ENCODE peak calls at places on chromosome 5, in six cellular contexts. P is IMR-90, D is mesendoderm, F is trophoblast cell, S is H1, T is mesenchymal stem cell. H is an unnamed sample.

GRCh38 chr5:17075196-17075595 is 139.1 kb upstream of the MYO10 start:
- DNase-seq in P (no peak), D (no peak), F (no peak), S (no peak), T (no peak), H (no peak)

GRCh38 chr5:72541501-72542235 is 34.5 kb upstream of the ZNF366 start:
- DNase-seq in P (no peak), D (peak), F (no peak), S (no peak), T (no peak), H (no peak)

GRCh38 chr5:173808079-173808808 is 79.9 kb upstream of the CPEB4 start:
- DNase-seq in P (no peak), D (no peak), F (no peak), S (no peak), T (no peak), H (no peak)

GRCh38 chr5:55897905-55898304 is 46.7 kb downstream of the IL31RA start:
- DNase-seq in P (peak), D (no peak), F (peak), S (no peak), T (no peak), H (no peak)

GRCh38 chr5:131528682-131529081 is 106.3 kb downstream of the RAPGEF6 start:
- DNase-seq in P (no peak), D (peak), F (no peak), S (no peak), T (no peak), H (no peak)

GRCh38 chr5:158635565-158635964 is 464.2 kb downstream of the EBF1 start:
- DNase-seq in P (no peak), D (no peak), F (no peak), S (no peak), T (no peak), H (no peak)

GRCh38 chr5:180282281-180282680 is 9.6 kb downstream of the MAPK9 start:
- DNase-seq in P (no peak), D (no peak), F (no peak), S (no peak), T (no peak), H (no peak)

GRCh38 chr5:53891159-53891558 is 330.7 kb downstream of the NDUFS4 start:
- DNase-seq in P (no peak), D (no peak), F (no peak), S (no peak), T (no peak), H (no peak)

GRCh38 chr5:57940879-57941278 is 458.3 kb upstream of the ACTBL2 start:
- DNase-seq in P (no peak), D (no peak), F (no peak), S (no peak), T (no peak), H (no peak)

GRCh38 chr5:92836861-92837755 is 743.9 kb downstream of the NR2F1-AS1 start:
- DNase-seq in P (peak), D (no peak), F (no peak), S (no peak), T (no peak), H (no peak)

GRCh38 chr5:79183011-79183410 is 52.9 kb upstream of the JMY start:
- DNase-seq in P (no peak), D (no peak), F (peak), S (no peak), T (no peak), H (no peak)

GRCh38 chr5:38285226-38285625 is 26.9 kb downstream of the EGFLAM start:
- DNase-seq in P (no peak), D (no peak), F (no peak), S (no peak), T (no peak), H (no peak)

GRCh38 chr5:174094857-174095606 is 49.5 kb downstream of the NSG2 start:
- DNase-seq in P (no peak), D (no peak), F (no peak), S (no peak), T (no peak), H (no peak)

GRCh38 chr5:143554194-143554717 is 150.8 kb upstream of the NR3C1 start:
- DNase-seq in P (peak), D (no peak), F (peak), S (no peak), T (peak), H (no peak)

GRCh38 chr5:153792305-153792704 is 246.4 kb downstream of the FAM114A2 start:
- DNase-seq in P (no peak), D (no peak), F (no peak), S (no peak), T (no peak), H (no peak)

GRCh38 chr5:89105836-89106235 is 222.9 kb upstream of the MEF2C start:
- DNase-seq in P (no peak), D (peak), F (peak), S (no peak), T (no peak), H (no peak)

GRCh38 chr5:111254613-111255012 is 30.4 kb downstream of the CAMK4 start:
- DNase-seq in P (peak), D (no peak), F (no peak), S (no peak), T (peak), H (no peak)

GRCh38 chr5:154712518-154713437 is 42.4 kb upstream of the LARP1 start:
- DNase-seq in P (no peak), D (peak), F (no peak), S (peak), T (peak), H (no peak)

GRCh38 chr5:92177926-92178487 is 794.9 kb upstream of the ARRDC3 start:
- DNase-seq in P (no peak), D (no peak), F (peak), S (no peak), T (no peak), H (no peak)

GRCh38 chr5:39498247-39498952 is 73.6 kb upstream of the DAB2 start:
- DNase-seq in P (peak), D (no peak), F (peak), S (no peak), T (peak), H (no peak)

GRCh38 chr5:61307196-61307590 is 24.9 kb upstream of the ZSWIM6 start:
- DNase-seq in P (no peak), D (no peak), F (no peak), S (no peak), T (no peak), H (no peak)

GRCh38 chr5:177508217-177508611 is 1.4 kb downstream of the DOK3 start:
- DNase-seq in P (no peak), D (no peak), F (no peak), S (no peak), T (no peak), H (no peak)

DNA sequence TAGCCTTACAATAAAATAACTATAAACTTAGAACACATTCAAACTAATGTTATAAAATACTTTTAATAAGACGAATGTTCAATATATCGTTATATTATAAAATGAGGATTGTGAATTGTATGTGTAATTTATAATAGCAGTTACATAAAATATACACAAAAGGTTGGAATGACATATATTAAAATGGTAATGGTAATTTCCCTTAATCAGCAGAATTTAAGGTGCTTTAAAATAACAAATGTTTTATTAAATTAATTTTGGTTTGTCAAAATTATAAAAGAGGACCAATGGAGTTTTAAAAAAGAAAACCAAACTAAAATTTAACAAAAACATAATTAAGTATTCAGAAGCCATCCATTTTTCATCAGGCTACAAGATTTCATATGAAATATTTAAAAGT is 164.3 kb upstream of the PRDM9 start:
- DNase-seq in P (no peak), D (no peak), F (no peak), S (no peak), T (no peak), H (no peak)
- H3K23ac ChIP-seq in P (no peak), D (no peak), F (no peak), S (no peak), T (no peak), H (no peak)

DNA sequence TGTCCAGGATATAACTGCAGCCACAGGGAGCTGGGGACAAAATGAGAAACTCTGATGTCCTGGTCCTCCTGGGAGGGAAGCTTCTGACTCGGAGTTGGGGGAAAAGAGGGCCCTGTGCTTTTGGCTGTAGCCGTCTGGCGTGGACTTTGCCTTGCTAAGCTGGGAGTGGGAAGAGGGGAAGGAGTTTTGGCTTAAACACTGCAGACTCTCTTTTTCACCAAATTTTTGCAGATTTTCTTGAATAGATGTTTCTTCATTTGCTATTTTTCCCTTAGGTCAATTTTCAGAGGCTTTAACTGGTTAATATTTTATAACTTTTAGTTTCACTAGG is 15.7 kb upstream of the MAT2B start:
- DNase-seq in P (no peak), D (no peak), F (no peak), S (no peak), T (no peak), H (no peak)
- H3K23ac ChIP-seq in P (no peak), D (no peak), F (no peak), S (no peak), T (no peak), H (no peak)

GRCh38 chr5:98781964-98782363 is 8.5 kb downstream of the RGMB start:
- DNase-seq in P (no peak), D (no peak), F (no peak), S (no peak), T (no peak), H (no peak)

GRCh38 chr5:98784411-98784810 is 10.9 kb downstream of the RGMB start:
- DNase-seq in P (no peak), D (no peak), F (peak), S (no peak), T (no peak), H (no peak)

GRCh38 chr5:98781520-98781919 is 8.1 kb downstream of the RGMB start:
- DNase-seq in P (no peak), D (no peak), F (no peak), S (no peak), T (no peak), H (no peak)

GRCh38 chr5:98785244-98785643 is 11.8 kb downstream of the RGMB start:
- DNase-seq in P (no peak), D (no peak), F (no peak), S (no peak), T (no peak), H (no peak)

GRCh38 chr5:98783051-98783649 is 9.7 kb downstream of the RGMB start:
- DNase-seq in P (no peak), D (no peak), F (no peak), S (no peak), T (no peak), H (no peak)
- H3K23ac ChIP-seq in P (peak), D (no peak), F (no peak), S (no peak), T (peak), H (no peak)

GRCh38 chr5:14545308-14545707 is 36.3 kb upstream of the OTULINL start:
- DNase-seq in P (no peak), D (no peak), F (peak), S (no peak), T (no peak), H (no peak)
- H3K23ac ChIP-seq in P (no peak), D (no peak), F (no peak), S (no peak), T (no peak), H (no peak)

GRCh38 chr5:68033029-68033428 is 182.5 kb upstream of the PIK3R1 start:
- DNase-seq in P (no peak), D (no peak), F (peak), S (no peak), T (no peak), H (no peak)
- H3K23ac ChIP-seq in P (no peak), D (no peak), F (no peak), S (no peak), T (no peak), H (no peak)

GRCh38 chr5:1931590-1932138 is 48.9 kb upstream of the IRX4 start:
- DNase-seq in P (no peak), D (peak), F (peak), S (no peak), T (no peak), H (no peak)

GRCh38 chr5:1930501-1930879 is 47.8 kb upstream of the IRX4 start:
- DNase-seq in P (no peak), D (no peak), F (peak), S (no peak), T (no peak), H (no peak)

GRCh38 chr5:1930880-1931589 is 48.3 kb upstream of the IRX4 start:
- DNase-seq in P (no peak), D (peak), F (peak), S (no peak), T (no peak), H (peak)

GRCh38 chr5:1926471-1927341 is 44.0 kb upstream of the IRX4 start:
- DNase-seq in P (no peak), D (no peak), F (no peak), S (no peak), T (no peak), H (no peak)

GRCh38 chr5:1929108-1929991 is 46.6 kb upstream of the IRX4 start:
- DNase-seq in P (no peak), D (peak), F (no peak), S (no peak), T (no peak), H (no peak)
- H3K23ac ChIP-seq in P (no peak), D (no peak), F (peak), S (peak), T (no peak), H (peak)

GRCh38 chr5:124457101-124457500 is 289.3 kb downstream of the ZNF608 start:
- DNase-seq in P (no peak), D (no peak), F (no peak), S (no peak), T (no peak), H (no peak)

GRCh38 chr5:124453221-124454032 is 293.0 kb downstream of the ZNF608 start:
- DNase-seq in P (peak), D (no peak), F (peak), S (no peak), T (peak), H (no peak)

GRCh38 chr5:124456244-124456643 is 290.2 kb downstream of the ZNF608 start:
- DNase-seq in P (peak), D (no peak), F (peak), S (no peak), T (no peak), H (no peak)

GRCh38 chr5:124451721-124452383 is 294.6 kb downstream of the ZNF608 start:
- DNase-seq in P (no peak), D (no peak), F (no peak), S (no peak), T (no peak), H (no peak)

DNA sequence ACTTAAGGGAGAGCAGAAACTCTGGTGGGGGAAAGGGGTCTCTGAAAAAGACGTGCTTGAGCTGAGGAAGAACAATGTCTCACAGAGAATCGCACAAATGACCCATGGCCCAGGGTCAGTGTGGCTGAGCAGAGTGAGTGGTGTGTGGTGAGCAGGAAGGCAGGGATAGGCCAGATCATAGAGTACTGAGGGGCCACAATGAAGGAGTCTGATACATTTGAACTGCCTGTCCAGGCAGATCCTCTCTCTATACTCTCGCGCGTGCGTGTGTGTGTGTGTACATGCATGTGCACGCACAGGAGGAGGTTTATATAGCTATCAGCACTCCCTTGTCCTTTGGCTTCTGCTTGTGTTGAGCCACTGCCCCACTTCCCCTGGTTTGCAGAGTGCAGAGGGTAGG is 294.1 kb downstream of the ZNF608 start:
- DNase-seq in P (no peak), D (no peak), F (no peak), S (no peak), T (no peak), H (no peak)
- H3K23ac ChIP-seq in P (peak), D (no peak), F (no peak), S (no peak), T (no peak), H (no peak)

GRCh38 chr5:33092719-33093118 is 348.0 kb upstream of the TARS1 start:
- DNase-seq in P (no peak), D (no peak), F (no peak), S (no peak), T (no peak), H (no peak)
- H3K23ac ChIP-seq in P (no peak), D (no peak), F (no peak), S (peak), T (no peak), H (peak)

GRCh38 chr5:31861601-31862000 is 222.7 kb downstream of the PDZD2 start:
- DNase-seq in P (no peak), D (no peak), F (no peak), S (no peak), T (no peak), H (no peak)
- H3K23ac ChIP-seq in P (no peak), D (no peak), F (no peak), S (no peak), T (no peak), H (no peak)